ENCODE peak calls at places on chromosomes 2 and 18, in five cellular contexts. I is AG08395; V is hippocampal formation; L is activated naive CD4-positive, alpha-beta T cell treated with anti-CD3 and anti-CD28 coated beads, Interleukin-2, amount 10 ng/mL, durations not matched to agents 7 days and 5 days; N is EL. T is an unnamed sample.

GRCh38 chr2:88692187-88692586 is 714 bp downstream of the RPIA start:
- DNase-seq in I (peak), V (peak), L (peak), N (peak), T (peak)

GRCh38 chr18:52903858-52904257 is 563.9 kb downstream of the DCC start:
- DNase-seq in I (peak), V (peak), L (no peak), N (no peak), T (peak)

GRCh38 chr2:44528595-44528994 is 166.8 kb downstream of the CAMKMT start:
- DNase-seq in I (peak), V (no peak), L (no peak), N (peak), T (no peak)

GRCh38 chr2:161097157-161097556 is 63.1 kb upstream of the TANK start:
- DNase-seq in I (no peak), V (no peak), L (no peak), N (no peak), T (no peak)

GRCh38 chr2:120879401-120880295 is 144.0 kb downstream of the GLI2 start:
- DNase-seq in I (peak), V (no peak), L (no peak), N (no peak), T (peak)

GRCh38 chr18:21004721-21005120 is 106.9 kb downstream of the ROCK1 start:
- DNase-seq in I (peak), V (no peak), L (no peak), N (peak), T (peak)

GRCh38 chr2:1795261-1795828 is 51.0 kb upstream of the PXDN start:
- DNase-seq in I (no peak), V (no peak), L (no peak), N (no peak), T (no peak)

GRCh38 chr2:174764281-174765063 is at the start of gene CHRNA1:
- DNase-seq in I (peak), V (no peak), L (no peak), N (peak), T (no peak)

GRCh38 chr2:67993329-67993728 is 69.5 kb downstream of the C1D start:
- DNase-seq in I (no peak), V (no peak), L (no peak), N (no peak), T (no peak)

GRCh38 chr2:23685201-23685600 is 241.7 kb downstream of the ATAD2B start:
- DNase-seq in I (no peak), V (no peak), L (no peak), N (no peak), T (no peak)

GRCh38 chr2:237149425-237149824 is 63.7 kb downstream of the COPS8 start:
- DNase-seq in I (peak), V (no peak), L (no peak), N (no peak), T (no peak)

GRCh38 chr18:10792181-10792580 is 266.4 kb downstream of the NAPG start:
- DNase-seq in I (no peak), V (no peak), L (no peak), N (no peak), T (no peak)

GRCh38 chr2:210376618-210377175 is 61.7 kb upstream of the MYL1 start:
- DNase-seq in I (no peak), V (no peak), L (no peak), N (no peak), T (no peak)

GRCh38 chr2:121903037-121903689 is 147.7 kb downstream of the TSN start:
- DNase-seq in I (peak), V (no peak), L (no peak), N (no peak), T (no peak)

GRCh38 chr2:144937899-144938298 is 418.0 kb upstream of the ZEB2 start:
- DNase-seq in I (peak), V (peak), L (no peak), N (no peak), T (peak)

GRCh38 chr2:158965731-158966130 is 2.7 kb upstream of the TANC1 start:
- DNase-seq in I (no peak), V (no peak), L (no peak), N (no peak), T (no peak)

T was measured in globus pallidus.